ENCODE peak calls at places on chromosomes 7 and 10, in four cellular contexts. H is HCT116, Z is HepG2, O is K562. Y is an unnamed sample.

GRCh38 chr10:119337796-119338432 is 130.5 kb downstream of the GRK5 start:
- DNase-seq in Z (no peak), H (no peak), O (no peak), Y (no peak)

GRCh38 chr7:4519819-4520520 is 162.1 kb upstream of the FOXK1 start:
- DNase-seq in O (no peak), H (no peak), Z (no peak), Y (no peak)

GRCh38 chr10:6543431-6544005 is 36.6 kb downstream of the PRKCQ start:
- DNase-seq in O (no peak), Z (no peak), H (no peak), Y (no peak)

GRCh38 chr10:3151889-3152565 is 20.6 kb downstream of the PITRM1 start:
- DNase-seq in O (no peak), H (no peak), Z (no peak), Y (no peak)

GRCh38 chr10:50216894-50217293 is 34.4 kb downstream of the ASAH2 start:
- DNase-seq in H (no peak), Z (peak), O (no peak), Y (no peak)

GRCh38 chr7:18086165-18087030 is 58.8 kb upstream of the PRPS1L1 start:
- DNase-seq in O (peak), H (no peak), Z (no peak), Y (no peak)

GRCh38 chr10:7593068-7593467 is 73.7 kb downstream of the ITIH5 start:
- DNase-seq in O (no peak), H (no peak), Z (no peak), Y (no peak)

GRCh38 chr7:74365320-74366022 is 76.3 kb downstream of the CLIP2 start:
- DNase-seq in H (peak), Z (peak), O (peak), Y (no peak)

GRCh38 chr7:155893664-155894063 is 81.4 kb upstream of the SHH start:
- DNase-seq in Z (no peak), O (no peak), H (no peak), Y (no peak)

GRCh38 chr7:73831656-73832579 is 1.1 kb downstream of the CLDN4 start:
- DNase-seq in O (no peak), Z (peak), H (peak), Y (no peak)

GRCh38 chr7:80918909-80919721 is at the start of gene SEMA3C:
- DNase-seq in H (peak), Z (peak), O (peak), Y (peak)

GRCh38 chr7:18788026-18788425 is 292.5 kb downstream of the HDAC9 start:
- DNase-seq in Z (no peak), H (no peak), O (no peak), Y (no peak)

GRCh38 chr10:113625461-113626186 is 38.2 kb downstream of the NRAP start:
- DNase-seq in O (no peak), Z (no peak), H (no peak), Y (no peak)

GRCh38 chr10:29873941-29874340 is 185.4 kb downstream of the JCAD start:
- DNase-seq in H (no peak), Z (no peak), O (no peak), Y (no peak)

GRCh38 chr10:85617751-85618150 is 748.8 kb downstream of the GRID1 start:
- DNase-seq in O (no peak), Z (no peak), H (no peak), Y (no peak)

GRCh38 chr7:24401628-24402593 is 117.9 kb downstream of the NPY start:
- DNase-seq in Z (peak), H (peak), O (peak), Y (peak)

GRCh38 chr10:88281592-88282268 is 301.4 kb downstream of the RNLS start:
- DNase-seq in O (no peak), Z (no peak), H (no peak), Y (no peak)

GRCh38 chr10:132366499-132366898 is 30.5 kb upstream of the PWWP2B start:
- DNase-seq in H (no peak), Z (no peak), O (no peak), Y (no peak)

GRCh38 chr7:102117743-102118142 is 168.9 kb upstream of the SH2B2 start:
- DNase-seq in Z (no peak), H (no peak), O (no peak), Y (no peak)

GRCh38 chr7:39749177-39749576 is 125.8 kb downstream of the RALA start:
- DNase-seq in H (no peak), Z (no peak), O (no peak), Y (no peak)

GRCh38 chr10:73503037-73503436 is 7.2 kb upstream of the PPP3CB start:
- DNase-seq in O (no peak), Z (no peak), H (no peak), Y (no peak)

GRCh38 chr10:79286318-79286951 is 60.8 kb upstream of the PPIF start:
- DNase-seq in H (no peak), O (peak), Z (no peak), Y (no peak)

GRCh38 chr7:44678096-44678467 is 70.6 kb upstream of the ZMIZ2 start:
- DNase-seq in O (no peak), Z (no peak), H (no peak), Y (no peak)

GRCh38 chr7:53541467-53541866 is 506.0 kb downstream of the POM121L12 start:
- DNase-seq in Z (no peak), O (no peak), H (no peak), Y (no peak)

GRCh38 chr10:71484352-71484751 is 87.6 kb downstream of the CDH23 start:
- DNase-seq in Z (no peak), H (no peak), O (no peak), Y (no peak)

GRCh38 chr7:37312608-37313007 is 136.1 kb downstream of the ELMO1 start:
- DNase-seq in H (no peak), Z (no peak), O (no peak), Y (no peak)

GRCh38 chr7:37311282-37311868 is 137.3 kb downstream of the ELMO1 start:
- DNase-seq in Z (no peak), O (no peak), H (no peak), Y (no peak)

GRCh38 chr7:37318541-37318940 is 130.1 kb downstream of the ELMO1 start:
- DNase-seq in O (no peak), Z (no peak), H (no peak), Y (no peak)

GRCh38 chr7:37320140-37320839 is 128.4 kb downstream of the ELMO1 start:
- DNase-seq in O (no peak), H (no peak), Z (peak), Y (no peak)

GRCh38 chr7:37315752-37316711 is 132.6 kb downstream of the ELMO1 start:
- DNase-seq in O (no peak), H (no peak), Z (no peak), Y (no peak)
- TF ChIP-seq TCF7L2 in O (no peak), H (no peak), Z (no peak), Y (no peak)

GRCh38 chr7:57400531-57401155 is 49.3 kb upstream of the ZNF716 start:
- DNase-seq in Z (no peak), O (no peak), H (no peak), Y (no peak)

GRCh38 chr7:57403601-57404342 is 46.2 kb upstream of the ZNF716 start:
- DNase-seq in Z (no peak), O (peak), H (no peak), Y (no peak)

GRCh38 chr7:57404967-57405421 is 45.0 kb upstream of the ZNF716 start:
- DNase-seq in Z (no peak), O (no peak), H (no peak), Y (no peak)

GRCh38 chr7:57407125-57407524 is 42.9 kb upstream of the ZNF716 start:
- DNase-seq in Z (no peak), O (no peak), H (no peak), Y (no peak)

DNA sequence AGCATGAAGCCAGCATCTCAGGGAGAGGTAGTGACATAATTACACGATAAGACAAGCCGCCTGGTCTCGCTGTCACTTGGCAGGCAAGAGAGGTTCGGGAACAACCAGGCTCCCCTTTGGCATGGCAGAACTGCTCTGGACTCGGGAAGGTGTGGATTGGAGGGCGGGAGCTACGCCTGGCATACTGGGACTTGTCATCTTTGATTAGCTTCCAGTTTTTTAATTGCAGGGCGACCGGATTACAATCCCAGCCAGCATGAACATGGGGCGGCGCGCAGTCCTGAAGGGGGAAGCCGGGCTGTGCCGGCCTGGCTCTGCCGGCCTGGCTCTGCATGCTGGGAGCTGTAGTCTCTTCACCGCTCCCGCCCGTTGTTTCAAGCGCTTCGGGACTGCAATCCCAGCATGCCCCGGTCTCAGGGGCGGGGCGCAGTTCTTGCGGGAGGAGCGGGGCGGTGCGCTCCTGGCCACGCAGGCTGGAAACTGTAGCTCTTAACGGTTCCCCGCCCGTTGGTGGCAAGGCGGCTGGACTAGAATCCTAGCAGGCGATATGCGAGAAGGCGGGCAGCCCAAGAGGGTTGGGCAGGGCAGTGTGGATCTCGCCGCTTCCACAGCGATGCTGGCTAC is 45.5 kb upstream of the ZNF716 start:
- DNase-seq in H (no peak), Z (no peak), O (peak), Y (no peak)
- H3K27ac ChIP-seq in H (no peak), Z (no peak), O (no peak), Y (no peak)

GRCh38 chr10:74738985-74739567 is 87.3 kb upstream of the KAT6B start:
- DNase-seq in O (peak), Z (peak), H (no peak), Y (no peak)
- TF ChIP-seq TCF7L2 in O (no peak), Z (no peak), H (no peak), Y (no peak)

GRCh38 chr7:106485031-106485551 is 175.9 kb downstream of the CCDC71L start:
- DNase-seq in H (no peak), O (no peak), Z (no peak), Y (no peak)
- H3K27ac ChIP-seq in H (no peak), O (no peak), Z (no peak), Y (no peak)

GRCh38 chr7:8639668-8640067 is 206.3 kb downstream of the NXPH1 start:
- DNase-seq in Z (no peak), O (no peak), H (no peak), Y (no peak)
- TF ChIP-seq TCF7L2 in Z (no peak), O (no peak), H (no peak), Y (no peak)

DNA sequence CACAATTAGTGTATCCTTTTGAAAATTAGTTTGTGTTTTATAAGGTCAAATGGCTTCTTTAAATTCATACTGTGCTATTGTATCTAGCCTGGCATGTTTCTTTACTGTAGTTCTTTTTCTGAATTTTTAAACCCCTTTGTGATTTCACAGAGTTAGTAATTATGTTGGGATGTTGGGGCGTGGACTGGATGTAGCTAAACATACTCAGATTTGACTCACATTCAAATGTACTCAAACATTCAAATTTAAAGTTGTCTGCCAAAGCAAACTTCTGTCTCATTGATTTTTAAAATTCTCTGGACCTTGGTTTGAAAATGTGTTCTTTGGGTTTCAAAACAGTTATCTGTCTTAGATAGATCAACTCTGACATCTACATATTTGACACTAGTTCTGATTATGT is 7.2 kb upstream of the NRP1 start:
- DNase-seq in Z (no peak), O (no peak), H (no peak), Y (no peak)
- H3K27ac ChIP-seq in Z (no peak), O (no peak), H (no peak), Y (no peak)

DNA sequence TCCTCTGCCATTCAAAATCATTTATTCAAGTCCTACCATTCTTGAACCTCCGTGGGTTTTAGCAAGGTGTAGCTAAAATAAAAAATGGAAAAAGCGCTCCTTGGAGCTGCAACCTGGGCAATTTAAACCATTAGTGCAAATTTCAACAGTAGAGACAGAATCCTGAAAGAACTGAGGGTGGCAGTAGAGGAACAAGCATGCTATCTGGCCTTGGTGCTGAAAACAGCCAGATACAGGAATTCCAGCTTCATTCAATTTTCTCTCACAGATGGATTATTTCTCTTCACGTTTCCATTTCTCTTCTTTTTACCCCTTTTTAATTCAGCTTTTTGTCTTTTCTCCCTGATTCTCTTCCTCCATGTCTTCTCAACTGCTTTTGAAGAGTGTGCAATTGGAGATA is 77.7 kb downstream of the OTUD1 start:
- DNase-seq in O (no peak), Z (peak), H (no peak), Y (no peak)
- TF ChIP-seq TCF7L2 in O (no peak), Z (no peak), H (no peak), Y (no peak)

GRCh38 chr7:82443801-82444219 is 233 bp upstream of the CACNA2D1 start:
- DNase-seq in O (no peak), Z (no peak), H (no peak), Y (no peak)
- H3K27ac ChIP-seq in O (no peak), Z (no peak), H (no peak), Y (no peak)

GRCh38 chr10:97915346-97915745 is 65.7 kb downstream of the GOLGA7B start:
- DNase-seq in Z (no peak), O (no peak), H (no peak), Y (no peak)
- TF ChIP-seq TCF7L2 in Z (no peak), O (no peak), H (no peak), Y (no peak)

GRCh38 chr7:27178366-27178765 is 4.2 kb upstream of the HOXA10 start:
- DNase-seq in H (no peak), Z (no peak), O (no peak), Y (no peak)
- H3K27ac ChIP-seq in H (no peak), Z (no peak), O (no peak), Y (no peak)